ENCODE peak calls at places on chromosomes 16 and 17, in five cellular contexts. Y is neuronal stem cell, Q is mesenchymal stem cell, X is H9, R is H1. U is an unnamed sample.

GRCh38 chr16:67183627-67184452 is at the start of gene MATCAP1:
- DNase-seq in Y (peak), Q (peak), X (peak), R (peak), U (peak)

GRCh38 chr17:74485841-74486240 is 19.4 kb downstream of the CD300A start:
- DNase-seq in Y (no peak), Q (no peak), X (peak), R (no peak), U (no peak)

GRCh38 chr17:31095239-31096105 is 695 bp downstream of the NF1 start:
- DNase-seq in Y (peak), Q (peak), X (peak), R (peak), U (peak)

GRCh38 chr16:12193688-12194087 is 217.2 kb downstream of the SNX29 start:
- DNase-seq in Y (no peak), Q (no peak), X (no peak), R (no peak), U (no peak)

GRCh38 chr17:27760069-27760885 is 40.1 kb downstream of the NOS2 start:
- DNase-seq in Y (peak), Q (peak), X (peak), R (peak), U (peak)

GRCh38 chr16:55437627-55438026 is 41.4 kb upstream of the MMP2 start:
- DNase-seq in Y (no peak), Q (no peak), X (no peak), R (no peak), U (peak)

GRCh38 chr16:66494916-66495315 is 55.0 kb downstream of the TK2 start:
- DNase-seq in Y (no peak), Q (no peak), X (no peak), R (no peak), U (no peak)

GRCh38 chr17:75517277-75517865 is 1.0 kb downstream of the TSEN54 start:
- DNase-seq in Y (no peak), Q (peak), X (peak), R (no peak), U (no peak)

GRCh38 chr16:80687606-80688005 is 116.8 kb downstream of the CDYL2 start:
- DNase-seq in Y (no peak), Q (no peak), X (no peak), R (no peak), U (no peak)

GRCh38 chr16:73569266-73569665 is 521.3 kb upstream of the ZFHX3 start:
- DNase-seq in Y (no peak), Q (no peak), X (no peak), R (no peak), U (no peak)

GRCh38 chr17:77002103-77003045 is 134.2 kb downstream of the MGAT5B start:
- DNase-seq in Y (peak), Q (peak), X (no peak), R (no peak), U (peak)

GRCh38 chr16:49688298-49688697 is 167.6 kb downstream of the ZNF423 start:
- DNase-seq in Y (no peak), Q (no peak), X (peak), R (no peak), U (no peak)

GRCh38 chr16:49682577-49683165 is 173.2 kb downstream of the ZNF423 start:
- DNase-seq in Y (no peak), Q (no peak), X (no peak), R (no peak), U (no peak)

GRCh38 chr16:49684731-49685130 is 171.2 kb downstream of the ZNF423 start:
- DNase-seq in Y (no peak), Q (no peak), X (no peak), R (no peak), U (no peak)

GRCh38 chr16:49690778-49691177 is 165.1 kb downstream of the ZNF423 start:
- DNase-seq in Y (no peak), Q (no peak), X (no peak), R (no peak), U (no peak)

GRCh38 chr16:49687603-49688002 is 168.3 kb downstream of the ZNF423 start:
- DNase-seq in Y (no peak), Q (no peak), X (no peak), R (no peak), U (no peak)
- H2BK120ac ChIP-seq in Y (no peak), Q (no peak), X (no peak), R (no peak), U (no peak)

DNA sequence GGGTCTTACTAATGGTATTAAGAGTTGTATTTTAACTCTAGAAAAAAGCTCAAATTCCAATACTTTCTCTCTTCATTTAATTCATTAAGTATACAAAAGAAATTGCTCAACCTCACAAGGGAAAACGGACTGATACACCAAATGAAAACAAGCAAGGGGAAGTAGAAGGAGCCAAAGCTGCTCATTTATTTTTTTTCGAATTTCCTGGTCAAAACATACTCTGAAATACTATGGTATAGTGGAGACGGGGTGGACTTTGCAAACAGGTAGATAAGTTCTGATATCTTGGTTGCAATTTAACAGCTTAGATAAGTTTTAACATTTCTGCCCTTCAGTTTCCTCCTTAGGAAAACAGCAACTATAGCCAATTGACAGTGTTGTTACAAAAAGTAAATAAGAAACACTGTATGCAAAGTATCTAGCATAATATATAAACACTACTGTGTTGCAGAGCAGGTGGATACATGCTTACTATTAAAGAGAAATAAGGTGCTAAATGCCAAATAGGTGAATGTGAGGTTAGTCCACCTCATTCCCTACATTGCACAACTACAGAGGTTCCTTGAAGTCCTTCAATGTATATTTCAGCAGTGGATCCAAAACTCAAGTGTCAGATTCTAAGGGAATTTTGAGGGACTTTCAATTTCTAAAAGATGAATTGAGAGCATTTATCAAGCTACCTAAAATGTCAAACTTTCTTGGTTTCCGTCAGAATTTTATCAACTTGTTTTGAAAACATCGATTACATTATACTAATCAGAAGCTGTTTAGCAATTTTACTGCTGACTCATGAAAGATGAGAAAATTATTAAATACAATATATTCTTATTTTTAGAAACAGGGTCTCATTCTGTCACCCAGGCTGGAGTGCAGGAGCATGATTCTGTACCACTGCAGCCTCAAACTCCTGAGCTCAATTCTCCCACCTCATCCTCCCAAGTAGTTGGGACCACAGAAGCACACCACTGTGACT is 11.0 kb downstream of the CCDC47 start:
- DNase-seq in Y (no peak), Q (no peak), X (no peak), R (no peak), U (no peak)
- H2BK12ac ChIP-seq in Y (no peak), Q (no peak), X (no peak), R (no peak), U (no peak)

DNA sequence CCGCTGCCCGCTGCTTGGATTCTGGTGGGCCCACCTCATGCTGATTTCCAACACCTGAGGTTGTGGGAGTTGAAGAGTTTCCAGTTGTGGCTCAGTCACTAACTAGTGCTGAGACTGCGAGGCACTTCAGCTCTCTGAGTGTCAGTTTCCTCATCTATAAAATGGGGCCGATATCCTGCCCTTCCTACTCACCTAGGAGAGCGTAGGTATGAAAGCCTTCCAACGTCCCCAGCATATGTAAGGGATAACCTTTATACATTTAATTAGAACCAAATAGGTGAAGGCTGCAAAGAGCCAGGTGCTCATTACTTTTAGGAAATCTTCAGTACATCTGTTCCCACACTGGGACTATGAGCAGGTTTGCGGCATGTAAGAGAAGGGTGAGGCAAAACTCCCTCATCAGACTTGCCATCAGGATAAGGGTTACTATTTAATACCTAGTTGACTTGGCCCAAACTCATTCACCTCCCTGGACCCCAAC is 782 bp upstream of the KIF18B start:
- DNase-seq in Y (no peak), Q (no peak), X (no peak), R (no peak), U (no peak)
- H3K23ac ChIP-seq in Y (no peak), Q (peak), X (no peak), R (no peak), U (no peak)

GRCh38 chr16:86466695-86467406 is 43.5 kb upstream of the FOXF1 start:
- DNase-seq in Y (no peak), Q (no peak), X (no peak), R (no peak), U (no peak)

GRCh38 chr16:86465434-86465833 is 44.9 kb upstream of the FOXF1 start:
- DNase-seq in Y (no peak), Q (no peak), X (no peak), R (no peak), U (no peak)

GRCh38 chr16:86470964-86471363 is 39.4 kb upstream of the FOXF1 start:
- DNase-seq in Y (no peak), Q (no peak), X (no peak), R (no peak), U (no peak)

GRCh38 chr16:86464044-86464443 is 46.3 kb upstream of the FOXF1 start:
- DNase-seq in Y (no peak), Q (no peak), X (no peak), R (no peak), U (no peak)

GRCh38 chr16:86467490-86467889 is 42.8 kb upstream of the FOXF1 start:
- DNase-seq in Y (no peak), Q (no peak), X (no peak), R (no peak), U (no peak)
- H2BK120ac ChIP-seq in Y (no peak), Q (no peak), X (no peak), R (no peak), U (no peak)

GRCh38 chr16:30447512-30448226 is 2.0 kb upstream of the SEPHS2 start:
- DNase-seq in Y (no peak), Q (no peak), X (no peak), R (no peak), U (no peak)
- H2BK12ac ChIP-seq in Y (no peak), Q (no peak), X (no peak), R (no peak), U (no peak)

DNA sequence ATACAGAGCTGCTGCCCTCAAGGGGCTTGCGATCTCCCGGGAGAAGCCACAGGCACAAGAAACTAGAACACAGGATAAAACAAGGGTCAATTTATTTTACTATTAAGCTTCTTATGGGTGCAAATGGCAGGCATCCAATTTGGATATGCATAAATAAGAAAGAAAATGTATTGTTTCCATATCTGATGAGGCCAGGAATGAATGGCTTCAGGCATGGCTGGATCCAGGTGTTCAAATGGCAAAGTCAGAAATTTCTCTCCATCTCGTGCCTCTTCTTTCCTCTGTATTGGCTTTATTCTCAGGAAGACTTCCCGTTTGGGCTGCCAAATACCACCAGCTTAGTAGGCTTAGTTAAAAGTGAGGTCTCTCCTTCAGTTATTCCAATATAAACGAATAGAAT is 43.1 kb downstream of the SCNN1B start:
- DNase-seq in Y (no peak), Q (no peak), X (no peak), R (no peak), U (no peak)
- H3K23ac ChIP-seq in Y (no peak), Q (no peak), X (no peak), R (no peak), U (no peak)

GRCh38 chr16:3010510-3010909 is 2.2 kb upstream of the CLDN9 start:
- DNase-seq in Y (no peak), Q (no peak), X (no peak), R (no peak), U (no peak)

GRCh38 chr16:3009568-3010390 is 2.9 kb upstream of the CLDN9 start:
- DNase-seq in Y (no peak), Q (peak), X (peak), R (peak), U (peak)

GRCh38 chr16:3008749-3009088 is 4.0 kb upstream of the CLDN9 start:
- DNase-seq in Y (no peak), Q (no peak), X (no peak), R (no peak), U (no peak)

GRCh38 chr16:3007059-3007956 is 5.4 kb upstream of the CLDN9 start:
- DNase-seq in Y (no peak), Q (no peak), X (peak), R (no peak), U (no peak)

GRCh38 chr16:3007957-3008748 is 4.6 kb upstream of the CLDN9 start:
- DNase-seq in Y (no peak), Q (no peak), X (peak), R (peak), U (no peak)
- H2BK120ac ChIP-seq in Y (no peak), Q (no peak), X (peak), R (peak), U (peak)

DNA sequence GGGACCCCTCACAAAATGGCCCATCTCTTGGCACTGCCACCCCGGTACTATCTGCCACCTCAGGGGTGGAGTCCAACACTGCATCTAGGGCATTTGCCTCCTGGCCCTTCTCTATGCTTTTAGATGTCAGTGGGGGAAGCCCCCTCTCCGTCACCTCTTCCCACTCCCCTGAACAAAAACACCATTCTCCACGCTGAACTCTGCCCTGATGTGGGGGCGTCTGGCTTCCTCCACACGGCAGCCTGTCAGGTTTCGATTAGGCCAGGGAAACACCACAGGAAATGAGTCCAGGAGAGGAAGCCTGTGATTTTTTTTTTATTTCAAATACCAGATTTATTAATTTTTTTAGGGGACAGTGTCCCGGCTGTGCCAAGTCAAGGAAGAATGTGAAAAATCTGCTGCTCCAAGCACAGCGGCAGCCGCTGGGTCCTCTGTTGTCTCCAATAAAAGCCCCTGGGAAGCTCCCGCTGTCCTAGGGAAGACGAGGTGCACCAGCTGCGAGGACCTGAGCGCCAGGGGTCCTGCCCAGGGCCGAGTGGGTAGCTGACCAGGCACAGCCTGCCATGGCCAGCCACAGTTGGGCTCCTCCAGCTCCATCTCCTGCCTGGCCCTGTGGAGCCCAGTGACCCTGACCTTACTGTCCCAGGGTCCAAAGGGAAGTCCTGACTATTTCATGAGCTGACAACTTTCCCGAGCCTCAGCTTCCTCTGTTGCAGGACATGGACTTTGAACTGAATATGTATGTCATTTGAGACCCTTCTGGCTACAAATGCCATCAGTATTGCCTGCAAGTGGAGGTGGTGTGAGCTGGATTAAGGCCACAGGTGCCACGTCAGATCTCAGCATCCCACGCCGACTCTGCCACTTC is 336.7 kb downstream of the FOXL1 start:
- DNase-seq in Y (no peak), Q (no peak), X (no peak), R (no peak), U (no peak)
- H2BK12ac ChIP-seq in Y (peak), Q (no peak), X (no peak), R (no peak), U (no peak)

GRCh38 chr16:65123846-65124513 is 2.1 kb upstream of the CDH11 start:
- DNase-seq in Y (no peak), Q (peak), X (no peak), R (no peak), U (no peak)
- H3K23ac ChIP-seq in Y (peak), Q (peak), X (no peak), R (no peak), U (peak)